ENCODE peak calls at places on chromosomes 2 and 18, in four cellular contexts. R is endothelial cell of umbilical vein, E is A549, W is HepG2. U is an unnamed sample.
A peak's percentile ranks its signal among the peaks of the same experiment; 100 is the strongest.

GRCh38 chr2:120893874-120894584 is 158.4 kb downstream of the GLI2 start:
- DNase-seq in R (no peak), E (no peak), W (no peak), U (no peak)

GRCh38 chr2:102618452-102619413 is 620 bp upstream of the SLC9A2 start:
- DNase-seq in R (peak; percentile 16), E (peak; percentile 52), W (no peak), U (peak; percentile 37)

GRCh38 chr2:63038034-63038433 is 12.6 kb upstream of the OTX1 start:
- DNase-seq in R (no peak), E (no peak), W (no peak), U (no peak)

GRCh38 chr18:62959481-62959880 is 244.1 kb downstream of the PHLPP1 start:
- DNase-seq in R (no peak), E (no peak), W (no peak), U (no peak)

GRCh38 chr2:121196849-121197155 is 88.2 kb downstream of the TFCP2L1 start:
- DNase-seq in R (no peak), E (no peak), W (no peak), U (no peak)

GRCh38 chr2:241295326-241296095 is 20.0 kb downstream of the HDLBP start:
- DNase-seq in R (no peak), E (no peak), W (no peak), U (no peak)

GRCh38 chr2:62934501-62934900 is 116.1 kb upstream of the OTX1 start:
- DNase-seq in R (no peak), E (no peak), W (no peak), U (peak; percentile 40)

GRCh38 chr2:20050712-20051517 is 513 bp downstream of the LAPTM4A start:
- DNase-seq in R (peak; percentile 75), E (peak; percentile 65), W (peak; percentile 81), U (peak; percentile 72)

GRCh38 chr18:72086421-72086820 is 457.7 kb downstream of the CBLN2 start:
- DNase-seq in R (peak; percentile 39), E (peak; percentile 32), W (peak; percentile 24), U (peak; percentile 49)

GRCh38 chr18:55579888-55580287 is 8.1 kb downstream of the TCF4 start:
- DNase-seq in R (no peak), E (no peak), W (no peak), U (no peak)

GRCh38 chr18:47881752-47882455 is 48.6 kb downstream of the SMAD2 start:
- DNase-seq in R (no peak), E (peak; percentile 64), W (peak; percentile 66), U (no peak)

GRCh38 chr18:33495278-33495677 is 54.8 kb upstream of the CCDC178 start:
- DNase-seq in R (peak; percentile 10), E (peak; percentile 16), W (peak; percentile 24), U (peak; percentile 20)

GRCh38 chr2:78431241-78431640 is 594.3 kb upstream of the REG3G start:
- DNase-seq in R (no peak), E (peak; percentile 3), W (no peak), U (no peak)

GRCh38 chr2:230694241-230694640 is 18.4 kb upstream of the CAB39 start:
- DNase-seq in R (no peak), E (no peak), W (no peak), U (no peak)

GRCh38 chr18:49008156-49008555 is 57.4 kb upstream of the SMAD7 start:
- DNase-seq in R (no peak), E (no peak), W (no peak), U (no peak)

GRCh38 chr2:188610827-188611226 is 319.2 kb downstream of the GULP1 start:
- DNase-seq in R (no peak), E (no peak), W (no peak), U (peak; percentile 5)

GRCh38 chr2:184602734-184603133 is 4.4 kb downstream of the ZNF804A start:
- DNase-seq in R (no peak), E (no peak), W (no peak), U (no peak)

GRCh38 chr2:120480346-120480902 is 134.5 kb downstream of the INHBB start:
- DNase-seq in R (no peak), E (no peak), W (no peak), U (no peak)

GRCh38 chr2:54206596-54206995 is 49.4 kb downstream of the TSPYL6 start:
- DNase-seq in R (peak; percentile 58), E (peak; percentile 57), W (peak; percentile 50), U (peak; percentile 48)

GRCh38 chr18:2961828-2962227 is 51.1 kb downstream of the LPIN2 start:
- DNase-seq in R (no peak), E (no peak), W (no peak), U (peak; percentile 52)

GRCh38 chr2:127174977-127175376 is 45.1 kb downstream of the CYP27C1 start:
- DNase-seq in R (no peak), E (no peak), W (no peak), U (no peak)

GRCh38 chr2:154697422-154698237 is 865 bp upstream of the KCNJ3 start:
- DNase-seq in R (no peak), E (no peak), W (no peak), U (no peak)

GRCh38 chr18:36314098-36314497 is 16.6 kb downstream of the FHOD3 start:
- DNase-seq in R (no peak), E (no peak), W (no peak), U (peak; percentile 16)

GRCh38 chr2:226796012-226796839 is 3.4 kb downstream of the IRS1 start:
- DNase-seq in R (no peak), E (no peak), W (no peak), U (no peak)

GRCh38 chr2:211228559-211228958 is 672.2 kb downstream of the CPS1 start:
- DNase-seq in R (no peak), E (no peak), W (no peak), U (no peak)

GRCh38 chr18:47409519-47409918 is 158.1 kb upstream of the SKOR2 start:
- DNase-seq in R (no peak), E (no peak), W (no peak), U (no peak)

GRCh38 chr2:42764096-42764495 is at the start of gene OXER1:
- DNase-seq in R (no peak), E (no peak), W (no peak), U (peak; percentile 88)

GRCh38 chr2:183807870-183808269 is 683.6 kb downstream of the NUP35 start:
- DNase-seq in R (no peak), E (no peak), W (no peak), U (no peak)

GRCh38 chr2:136067897-136068540 is 49.9 kb downstream of the CXCR4 start:
- DNase-seq in R (no peak), E (no peak), W (no peak), U (no peak)

GRCh38 chr2:101130081-101130480 is 21.1 kb downstream of the TBC1D8 start:
- DNase-seq in R (no peak), E (no peak), W (no peak), U (no peak)

GRCh38 chr2:169790581-169790980 is 8.1 kb upstream of the SSB start:
- DNase-seq in R (no peak), E (no peak), W (no peak), U (no peak)

GRCh38 chr18:76886112-76886511 is 63.8 kb downstream of the ZNF236 start:
- DNase-seq in R (no peak), E (no peak), W (no peak), U (no peak)

GRCh38 chr18:11512096-11513030 is 97.0 kb upstream of the SLC35G4 start:
- DNase-seq in R (no peak), E (peak; percentile 49), W (peak; percentile 68), U (no peak)

GRCh38 chr2:12861344-12861942 is 144.7 kb downstream of the TRIB2 start:
- DNase-seq in R (peak; percentile 14), E (no peak), W (no peak), U (peak; percentile 11)

GRCh38 chr2:231479455-231479854 is 15.2 kb upstream of the NCL start:
- DNase-seq in R (no peak), E (no peak), W (no peak), U (no peak)

GRCh38 chr18:37570336-37570930 is 4.8 kb upstream of the CELF4 start:
- DNase-seq in R (no peak), E (no peak), W (no peak), U (no peak)

GRCh38 chr2:44793322-44793870 is 148.1 kb upstream of the SIX3 start:
- DNase-seq in R (peak; percentile 52), E (peak; percentile 33), W (no peak), U (peak; percentile 65)

GRCh38 chr2:172922294-172922693 is 153.4 kb upstream of the MAP3K20 start:
- DNase-seq in R (peak; percentile 42), E (no peak), W (no peak), U (no peak)

GRCh38 chr2:164705412-164706167 is 84.3 kb upstream of the GRB14 start:
- DNase-seq in R (no peak), E (no peak), W (no peak), U (no peak)

GRCh38 chr2:27377618-27378095 is 2.9 kb downstream of the ZNF513 start:
- DNase-seq in R (no peak), E (no peak), W (no peak), U (no peak)
- TF ChIP-seq POLR2A in R (no peak), E (peak; percentile 10), W (peak; percentile 10), U (peak; percentile 22)

GRCh38 chr2:213121677-213122076 is 29.7 kb downstream of the IKZF2 start:
- DNase-seq in R (no peak), E (no peak), W (no peak), U (no peak)
- H3K4me3 ChIP-seq in R (no peak overlapping the region), E (no peak overlapping the region), W (no peak overlapping the region), U (no peak overlapping the region)

GRCh38 chr2:217430916-217431576 is 571.2 kb upstream of the TNP1 start:
- DNase-seq in R (no peak), E (no peak), W (no peak), U (peak; percentile 86)

GRCh38 chr2:217431577-217432269 is 571.1 kb downstream of the TNS1 start:
- DNase-seq in R (no peak), E (no peak), W (no peak), U (peak; percentile 18)

GRCh38 chr2:217433522-217433921 is 569.3 kb downstream of the TNS1 start:
- DNase-seq in R (no peak), E (no peak), W (no peak), U (no peak)

GRCh38 chr2:217434183-217434620 is 568.6 kb downstream of the TNS1 start:
- DNase-seq in R (peak; percentile 86), E (peak; percentile 83), W (peak; percentile 69), U (peak; percentile 75)

GRCh38 chr2:217429981-217430500 is 570.2 kb upstream of the TNP1 start:
- DNase-seq in R (no peak), E (no peak), W (no peak), U (no peak)
- TF ChIP-seq MYC in R (no peak), E (no peak), W (no peak), U (no peak)

DNA sequence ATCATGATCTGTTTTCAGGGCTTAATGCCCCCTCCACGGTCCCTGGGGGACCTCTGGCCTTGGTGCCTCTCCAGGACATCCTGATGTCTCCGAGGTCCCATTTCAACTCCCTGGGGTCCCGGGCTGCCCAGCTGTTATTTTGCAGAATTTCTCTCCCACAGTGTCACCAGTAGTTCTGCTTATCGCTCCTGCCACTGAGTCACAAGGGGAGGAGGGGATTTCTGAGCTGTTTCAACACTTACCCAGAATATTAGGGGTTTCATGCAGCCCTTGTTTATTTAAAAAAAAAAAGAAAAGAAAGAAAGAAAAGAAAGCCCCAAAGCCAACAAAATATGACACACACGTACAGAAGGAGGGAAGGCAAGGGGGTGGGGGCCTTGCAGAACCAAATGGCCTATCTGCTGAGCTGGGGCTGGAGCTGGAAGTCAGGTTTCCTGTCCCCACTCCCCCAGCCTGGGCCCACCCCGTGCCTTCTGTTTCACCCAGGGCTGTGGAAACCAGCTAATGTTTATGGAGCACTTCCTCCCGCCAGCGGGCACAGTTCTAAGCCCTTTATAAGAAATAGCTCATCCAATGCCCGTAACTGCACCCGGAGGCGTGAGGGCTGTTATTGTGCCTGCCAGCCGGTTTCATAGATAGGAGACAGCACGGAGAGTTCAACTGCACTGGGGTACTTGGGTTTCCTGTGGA is 8.4 kb upstream of the ARID5A start:
- DNase-seq in R (peak; percentile 75), E (no peak), W (no peak), U (peak; percentile 93)
- TF ChIP-seq POLR2A in R (no peak), E (no peak), W (no peak), U (no peak)